ENCODE peak calls at places on chromosomes 1 and 21, in ten cellular contexts. R is T-cell; B is mucosa of gallbladder; J is activated CD8-positive, alpha-beta T cell treated with anti-CD3 and anti-CD28 coated beads, Interleukin-2, amount 10 ng/mL, durations not matched to agents 7 days and 5 days; L is DND-41; P is neural crest cell; C is naive thymus-derived CD8-positive, alpha-beta T cell; F is fibroblast of mammary gland; V is AG04450; Q is DMS 273 treated with DMSO at 0.1 percent for 48 hours. H is an unnamed sample.

GRCh38 chr1:183304466-183305122 is 113.6 kb downstream of the NMNAT2 start:
- DNase-seq in R (no peak), B (no peak), J (no peak), L (no peak), P (no peak), C (no peak), F (no peak), V (no peak), Q (no peak), H (no peak)

GRCh38 chr1:51643362-51643761 is 26.5 kb downstream of the OSBPL9 start:
- DNase-seq in R (no peak), B (no peak), J (no peak), L (no peak), P (no peak), C (no peak), F (peak), V (no peak), Q (no peak), H (no peak)

GRCh38 chr1:203056516-203056915 is 29.3 kb downstream of the MYOG start:
- DNase-seq in R (no peak), B (no peak), J (no peak), L (no peak), P (no peak), C (no peak), F (no peak), V (no peak), Q (no peak), H (no peak)

GRCh38 chr1:180283098-180283497 is 53.0 kb downstream of the LHX4 start:
- DNase-seq in R (no peak), B (no peak), J (no peak), L (no peak), P (no peak), C (no peak), F (no peak), V (no peak), Q (no peak), H (no peak)

GRCh38 chr1:44314401-44314800 is 40.7 kb downstream of the ERI3 start:
- DNase-seq in R (no peak), B (no peak), J (no peak), L (no peak), P (no peak), C (no peak), F (no peak), V (no peak), Q (no peak), H (no peak)

GRCh38 chr1:100921110-100921706 is 25.3 kb downstream of the SLC30A7 start:
- DNase-seq in R (no peak), B (no peak), J (no peak), L (no peak), P (no peak), C (peak), F (peak), V (peak), Q (no peak), H (peak)

GRCh38 chr1:154404984-154405761 is at the start of gene IL6R:
- DNase-seq in R (peak), B (peak), J (peak), L (peak), P (peak), C (peak), F (peak), V (peak), Q (no peak), H (peak)

GRCh38 chr21:34574581-34574980 is 40.3 kb downstream of the RCAN1 start:
- DNase-seq in R (no peak), B (no peak), J (no peak), L (no peak), P (no peak), C (no peak), F (no peak), V (no peak), Q (peak), H (no peak)

GRCh38 chr1:227316456-227316855 is 1.8 kb downstream of the CDC42BPA start:
- DNase-seq in R (no peak), B (no peak), J (no peak), L (no peak), P (no peak), C (no peak), F (no peak), V (no peak), Q (no peak), H (no peak)

GRCh38 chr1:55363261-55363660 is 148.1 kb upstream of the USP24 start:
- DNase-seq in R (no peak), B (no peak), J (no peak), L (peak), P (no peak), C (no peak), F (peak), V (peak), Q (no peak), H (no peak)

H was measured in memory B cell.